ENCODE peak calls at places on chromosome 4, in ten cellular contexts. One of them, this sample, is unnamed.

GRCh38 chr4:107564326-107564725 is 155.7 kb downstream of the PAPSS1 start:
- DNase-seq in ecto neural progenitor cell: peak
- DNase-seq in AG04449: no peak
- DNase-seq in sciatic nerve: no peak
- DNase-seq in stimulated activated CD8-positive, alpha-beta memory T cell treated with anti-CD3 and anti-CD28 coated beads, Interleukin-2, amount 100 ng/mL, for 48 hours: no peak
- DNase-seq in skeletal muscle cell: peak
- DNase-seq in type B pancreatic cell: no peak
- DNase-seq in T-helper 1 cell: no peak
- DNase-seq in activated T-cell treated with anti-CD3 and anti-CD28 coated beads for 24 hours: no peak
- DNase-seq in cerebellum: no peak
- DNase-seq in this sample: peak

GRCh38 chr4:83473966-83474365 is 10.9 kb downstream of the ABRAXAS1 start:
- DNase-seq in ecto neural progenitor cell: no peak
- DNase-seq in AG04449: no peak
- DNase-seq in sciatic nerve: no peak
- DNase-seq in stimulated activated CD8-positive, alpha-beta memory T cell treated with anti-CD3 and anti-CD28 coated beads, Interleukin-2, amount 100 ng/mL, for 48 hours: no peak
- DNase-seq in skeletal muscle cell: no peak
- DNase-seq in type B pancreatic cell: no peak
- DNase-seq in T-helper 1 cell: no peak
- DNase-seq in activated T-cell treated with anti-CD3 and anti-CD28 coated beads for 24 hours: no peak
- DNase-seq in cerebellum: no peak
- DNase-seq in this sample: no peak

GRCh38 chr4:182531555-182532162 is 288.5 kb downstream of the TENM3 start:
- DNase-seq in ecto neural progenitor cell: no peak
- DNase-seq in AG04449: no peak
- DNase-seq in sciatic nerve: no peak
- DNase-seq in stimulated activated CD8-positive, alpha-beta memory T cell treated with anti-CD3 and anti-CD28 coated beads, Interleukin-2, amount 100 ng/mL, for 48 hours: no peak
- DNase-seq in skeletal muscle cell: no peak
- DNase-seq in type B pancreatic cell: no peak
- DNase-seq in T-helper 1 cell: no peak
- DNase-seq in activated T-cell treated with anti-CD3 and anti-CD28 coated beads for 24 hours: no peak
- DNase-seq in cerebellum: no peak
- DNase-seq in this sample: peak

GRCh38 chr4:42142586-42142985 is 9.9 kb downstream of the BEND4 start:
- DNase-seq in ecto neural progenitor cell: no peak
- DNase-seq in AG04449: no peak
- DNase-seq in sciatic nerve: no peak
- DNase-seq in stimulated activated CD8-positive, alpha-beta memory T cell treated with anti-CD3 and anti-CD28 coated beads, Interleukin-2, amount 100 ng/mL, for 48 hours: no peak
- DNase-seq in skeletal muscle cell: no peak
- DNase-seq in type B pancreatic cell: no peak
- DNase-seq in T-helper 1 cell: no peak
- DNase-seq in activated T-cell treated with anti-CD3 and anti-CD28 coated beads for 24 hours: no peak
- DNase-seq in cerebellum: no peak
- DNase-seq in this sample: peak

GRCh38 chr4:825969-826330 is at the start of gene CPLX1:
- DNase-seq in ecto neural progenitor cell: no peak
- DNase-seq in AG04449: no peak
- DNase-seq in sciatic nerve: no peak
- DNase-seq in stimulated activated CD8-positive, alpha-beta memory T cell treated with anti-CD3 and anti-CD28 coated beads, Interleukin-2, amount 100 ng/mL, for 48 hours: no peak
- DNase-seq in skeletal muscle cell: no peak
- DNase-seq in type B pancreatic cell: no peak
- DNase-seq in T-helper 1 cell: no peak
- DNase-seq in activated T-cell treated with anti-CD3 and anti-CD28 coated beads for 24 hours: no peak
- DNase-seq in cerebellum: peak
- DNase-seq in this sample: peak

GRCh38 chr4:186658657-186659056 is 65.0 kb downstream of the FAT1 start:
- DNase-seq in ecto neural progenitor cell: no peak
- DNase-seq in AG04449: no peak
- DNase-seq in sciatic nerve: no peak
- DNase-seq in stimulated activated CD8-positive, alpha-beta memory T cell treated with anti-CD3 and anti-CD28 coated beads, Interleukin-2, amount 100 ng/mL, for 48 hours: no peak
- DNase-seq in skeletal muscle cell: no peak
- DNase-seq in type B pancreatic cell: no peak
- DNase-seq in T-helper 1 cell: no peak
- DNase-seq in activated T-cell treated with anti-CD3 and anti-CD28 coated beads for 24 hours: no peak
- DNase-seq in cerebellum: no peak
- DNase-seq in this sample: no peak

GRCh38 chr4:26321326-26322276 is 787 bp downstream of the RBPJ start:
- DNase-seq in ecto neural progenitor cell: peak
- DNase-seq in AG04449: no peak
- DNase-seq in sciatic nerve: peak
- DNase-seq in stimulated activated CD8-positive, alpha-beta memory T cell treated with anti-CD3 and anti-CD28 coated beads, Interleukin-2, amount 100 ng/mL, for 48 hours: peak
- DNase-seq in skeletal muscle cell: no peak
- DNase-seq in type B pancreatic cell: peak
- DNase-seq in T-helper 1 cell: peak
- DNase-seq in activated T-cell treated with anti-CD3 and anti-CD28 coated beads for 24 hours: peak
- DNase-seq in cerebellum: no peak
- DNase-seq in this sample: peak

GRCh38 chr4:42710761-42711160 is 53.9 kb upstream of the ATP8A1 start:
- DNase-seq in ecto neural progenitor cell: no peak
- DNase-seq in AG04449: no peak
- DNase-seq in sciatic nerve: no peak
- DNase-seq in stimulated activated CD8-positive, alpha-beta memory T cell treated with anti-CD3 and anti-CD28 coated beads, Interleukin-2, amount 100 ng/mL, for 48 hours: no peak
- DNase-seq in skeletal muscle cell: no peak
- DNase-seq in type B pancreatic cell: no peak
- DNase-seq in T-helper 1 cell: no peak
- DNase-seq in activated T-cell treated with anti-CD3 and anti-CD28 coated beads for 24 hours: no peak
- DNase-seq in cerebellum: no peak
- DNase-seq in this sample: no peak

GRCh38 chr4:147836807-147837206 is 104.9 kb downstream of the ARHGAP10 start:
- DNase-seq in ecto neural progenitor cell: no peak
- DNase-seq in AG04449: no peak
- DNase-seq in sciatic nerve: no peak
- DNase-seq in stimulated activated CD8-positive, alpha-beta memory T cell treated with anti-CD3 and anti-CD28 coated beads, Interleukin-2, amount 100 ng/mL, for 48 hours: no peak
- DNase-seq in skeletal muscle cell: no peak
- DNase-seq in type B pancreatic cell: no peak
- DNase-seq in T-helper 1 cell: peak
- DNase-seq in activated T-cell treated with anti-CD3 and anti-CD28 coated beads for 24 hours: no peak
- DNase-seq in cerebellum: no peak
- DNase-seq in this sample: no peak

GRCh38 chr4:113384600-113384999 is 335.1 kb downstream of the ANK2 start:
- DNase-seq in ecto neural progenitor cell: no peak
- DNase-seq in AG04449: no peak
- DNase-seq in sciatic nerve: no peak
- DNase-seq in stimulated activated CD8-positive, alpha-beta memory T cell treated with anti-CD3 and anti-CD28 coated beads, Interleukin-2, amount 100 ng/mL, for 48 hours: no peak
- DNase-seq in skeletal muscle cell: peak
- DNase-seq in type B pancreatic cell: no peak
- DNase-seq in T-helper 1 cell: no peak
- DNase-seq in activated T-cell treated with anti-CD3 and anti-CD28 coated beads for 24 hours: no peak
- DNase-seq in cerebellum: no peak
- DNase-seq in this sample: peak

GRCh38 chr4:108607426-108607825 is 12.9 kb upstream of the RPL34 start:
- DNase-seq in ecto neural progenitor cell: no peak
- DNase-seq in AG04449: no peak
- DNase-seq in sciatic nerve: no peak
- DNase-seq in stimulated activated CD8-positive, alpha-beta memory T cell treated with anti-CD3 and anti-CD28 coated beads, Interleukin-2, amount 100 ng/mL, for 48 hours: no peak
- DNase-seq in skeletal muscle cell: no peak
- DNase-seq in type B pancreatic cell: no peak
- DNase-seq in T-helper 1 cell: no peak
- DNase-seq in activated T-cell treated with anti-CD3 and anti-CD28 coated beads for 24 hours: no peak
- DNase-seq in cerebellum: no peak
- DNase-seq in this sample: no peak

GRCh38 chr4:89661490-89661889 is 175.5 kb downstream of the SNCA start:
- DNase-seq in ecto neural progenitor cell: no peak
- DNase-seq in AG04449: no peak
- DNase-seq in sciatic nerve: no peak
- DNase-seq in stimulated activated CD8-positive, alpha-beta memory T cell treated with anti-CD3 and anti-CD28 coated beads, Interleukin-2, amount 100 ng/mL, for 48 hours: no peak
- DNase-seq in skeletal muscle cell: peak
- DNase-seq in type B pancreatic cell: no peak
- DNase-seq in T-helper 1 cell: no peak
- DNase-seq in activated T-cell treated with anti-CD3 and anti-CD28 coated beads for 24 hours: no peak
- DNase-seq in cerebellum: no peak
- DNase-seq in this sample: peak

GRCh38 chr4:38668203-38668602 is 4.2 kb downstream of the KLF3 start:
- DNase-seq in ecto neural progenitor cell: no peak
- DNase-seq in AG04449: no peak
- DNase-seq in sciatic nerve: no peak
- DNase-seq in stimulated activated CD8-positive, alpha-beta memory T cell treated with anti-CD3 and anti-CD28 coated beads, Interleukin-2, amount 100 ng/mL, for 48 hours: no peak
- DNase-seq in skeletal muscle cell: no peak
- DNase-seq in type B pancreatic cell: no peak
- DNase-seq in T-helper 1 cell: no peak
- DNase-seq in activated T-cell treated with anti-CD3 and anti-CD28 coated beads for 24 hours: no peak
- DNase-seq in cerebellum: no peak
- DNase-seq in this sample: no peak

GRCh38 chr4:168551211-168551610 is 54.4 kb downstream of the PALLD start:
- DNase-seq in ecto neural progenitor cell: no peak
- DNase-seq in AG04449: no peak
- DNase-seq in sciatic nerve: no peak
- DNase-seq in stimulated activated CD8-positive, alpha-beta memory T cell treated with anti-CD3 and anti-CD28 coated beads, Interleukin-2, amount 100 ng/mL, for 48 hours: no peak
- DNase-seq in skeletal muscle cell: peak
- DNase-seq in type B pancreatic cell: no peak
- DNase-seq in T-helper 1 cell: no peak
- DNase-seq in activated T-cell treated with anti-CD3 and anti-CD28 coated beads for 24 hours: no peak
- DNase-seq in cerebellum: no peak
- DNase-seq in this sample: peak

GRCh38 chr4:139718358-139718757 is 52.7 kb downstream of the MGST2 start:
- DNase-seq in ecto neural progenitor cell: no peak
- DNase-seq in AG04449: no peak
- DNase-seq in sciatic nerve: no peak
- DNase-seq in stimulated activated CD8-positive, alpha-beta memory T cell treated with anti-CD3 and anti-CD28 coated beads, Interleukin-2, amount 100 ng/mL, for 48 hours: no peak
- DNase-seq in skeletal muscle cell: no peak
- DNase-seq in type B pancreatic cell: no peak
- DNase-seq in T-helper 1 cell: no peak
- DNase-seq in activated T-cell treated with anti-CD3 and anti-CD28 coated beads for 24 hours: no peak
- DNase-seq in cerebellum: no peak
- DNase-seq in this sample: no peak

GRCh38 chr4:122152699-122153328 is 683 bp downstream of the BLTP1 start:
- DNase-seq in ecto neural progenitor cell: no peak
- DNase-seq in AG04449: no peak
- DNase-seq in sciatic nerve: peak
- DNase-seq in stimulated activated CD8-positive, alpha-beta memory T cell treated with anti-CD3 and anti-CD28 coated beads, Interleukin-2, amount 100 ng/mL, for 48 hours: peak
- DNase-seq in skeletal muscle cell: peak
- DNase-seq in type B pancreatic cell: peak
- DNase-seq in T-helper 1 cell: peak
- DNase-seq in activated T-cell treated with anti-CD3 and anti-CD28 coated beads for 24 hours: peak
- DNase-seq in cerebellum: peak
- DNase-seq in this sample: peak

GRCh38 chr4:129623233-129623632 is 527.3 kb downstream of the C4orf33 start:
- DNase-seq in ecto neural progenitor cell: no peak
- DNase-seq in AG04449: no peak
- DNase-seq in sciatic nerve: no peak
- DNase-seq in stimulated activated CD8-positive, alpha-beta memory T cell treated with anti-CD3 and anti-CD28 coated beads, Interleukin-2, amount 100 ng/mL, for 48 hours: no peak
- DNase-seq in skeletal muscle cell: no peak
- DNase-seq in type B pancreatic cell: no peak
- DNase-seq in T-helper 1 cell: no peak
- DNase-seq in activated T-cell treated with anti-CD3 and anti-CD28 coated beads for 24 hours: no peak
- DNase-seq in cerebellum: no peak
- DNase-seq in this sample: no peak

GRCh38 chr4:76626686-76627465 is 191.8 kb downstream of the SHROOM3 start:
- DNase-seq in ecto neural progenitor cell: no peak
- DNase-seq in AG04449: no peak
- DNase-seq in sciatic nerve: no peak
- DNase-seq in stimulated activated CD8-positive, alpha-beta memory T cell treated with anti-CD3 and anti-CD28 coated beads, Interleukin-2, amount 100 ng/mL, for 48 hours: no peak
- DNase-seq in skeletal muscle cell: no peak
- DNase-seq in type B pancreatic cell: no peak
- DNase-seq in T-helper 1 cell: no peak
- DNase-seq in activated T-cell treated with anti-CD3 and anti-CD28 coated beads for 24 hours: no peak
- DNase-seq in cerebellum: no peak
- DNase-seq in this sample: no peak

GRCh38 chr4:140052050-140052449 is 101.9 kb downstream of the MAML3 start:
- DNase-seq in ecto neural progenitor cell: no peak
- DNase-seq in AG04449: no peak
- DNase-seq in sciatic nerve: peak
- DNase-seq in stimulated activated CD8-positive, alpha-beta memory T cell treated with anti-CD3 and anti-CD28 coated beads, Interleukin-2, amount 100 ng/mL, for 48 hours: no peak
- DNase-seq in skeletal muscle cell: no peak
- DNase-seq in type B pancreatic cell: no peak
- DNase-seq in T-helper 1 cell: peak
- DNase-seq in activated T-cell treated with anti-CD3 and anti-CD28 coated beads for 24 hours: no peak
- DNase-seq in cerebellum: no peak
- DNase-seq in this sample: peak

GRCh38 chr4:74891037-74891436 is 41.9 kb upstream of the PARM1 start:
- DNase-seq in ecto neural progenitor cell: no peak
- DNase-seq in AG04449: no peak
- DNase-seq in sciatic nerve: no peak
- DNase-seq in stimulated activated CD8-positive, alpha-beta memory T cell treated with anti-CD3 and anti-CD28 coated beads, Interleukin-2, amount 100 ng/mL, for 48 hours: no peak
- DNase-seq in skeletal muscle cell: no peak
- DNase-seq in type B pancreatic cell: no peak
- DNase-seq in T-helper 1 cell: no peak
- DNase-seq in activated T-cell treated with anti-CD3 and anti-CD28 coated beads for 24 hours: no peak
- DNase-seq in cerebellum: no peak
- DNase-seq in this sample: no peak